ENCODE peak calls at places on chromosome 4, in nine cellular contexts. G is activated naive CD8-positive, alpha-beta T cell treated with anti-CD3 and anti-CD28 coated beads, Interleukin-2, amount 50 U/mL, for 24 hours; K is putamen; L is neuronal stem cell; J is HEK293T; H is neural crest cell; O is transverse colon; U is NCI-H345; B is H9. E is an unnamed sample.

GRCh38 chr4:40481977-40482376 is 146.8 kb downstream of the CHRNA9 start:
- DNase-seq in G (no peak), K (no peak), L (no peak), J (no peak), H (no peak), O (no peak), U (no peak), B (no peak), E (no peak)

GRCh38 chr4:171846232-171846631 is 33.0 kb downstream of the GALNTL6 start:
- DNase-seq in G (peak; percentile 2), K (no peak), L (peak; percentile 55), J (peak; percentile 56), H (peak; percentile 54), O (peak; percentile 50), U (peak; percentile 40), B (peak; percentile 81), E (no peak)

GRCh38 chr4:101556845-101557244 is 209.5 kb upstream of the PPP3CA start:
- DNase-seq in G (peak; percentile 5), K (no peak), L (no peak), J (no peak), H (no peak), O (no peak), U (no peak), B (no peak), E (no peak)

GRCh38 chr4:78372282-78372988 is 179.1 kb upstream of the ANXA3 start:
- DNase-seq in G (no peak), K (no peak), L (no peak), J (no peak), H (no peak), O (no peak), U (no peak), B (no peak), E (no peak)

GRCh38 chr4:86744570-86744969 is 104.6 kb downstream of the SLC10A6 start:
- DNase-seq in G (no peak), K (no peak), L (no peak), J (no peak), H (no peak), O (no peak), U (no peak), B (no peak), E (no peak)

GRCh38 chr4:72432282-72432681 is 136.7 kb downstream of the ADAMTS3 start:
- DNase-seq in G (no peak), K (no peak), L (no peak), J (no peak), H (no peak), O (no peak), U (no peak), B (no peak), E (no peak)

GRCh38 chr4:99504804-99505502 is 5.9 kb upstream of the C4orf17 start:
- DNase-seq in G (no peak), K (no peak), L (no peak), J (no peak), H (no peak), O (no peak), U (peak; percentile 11), B (no peak), E (no peak)

GRCh38 chr4:87949961-87950360 is 25.6 kb upstream of the SPP1 start:
- DNase-seq in G (no peak), K (no peak), L (no peak), J (no peak), H (no peak), O (no peak), U (no peak), B (no peak), E (no peak)

GRCh38 chr4:173218411-173219125 is 50.0 kb downstream of the GALNT7 start:
- DNase-seq in G (no peak), K (no peak), L (no peak), J (peak; percentile 34), H (no peak), O (no peak), U (no peak), B (no peak), E (no peak)

GRCh38 chr4:21469438-21470032 is 479.0 kb downstream of the KCNIP4 start:
- DNase-seq in G (no peak), K (peak; percentile 14), L (no peak), J (peak; percentile 6), H (no peak), O (no peak), U (peak; percentile 22), B (no peak), E (no peak)

GRCh38 chr4:84908876-84909275 is 57.6 kb downstream of the WDFY3 start:
- DNase-seq in G (no peak), K (no peak), L (no peak), J (no peak), H (no peak), O (no peak), U (no peak), B (no peak), E (no peak)

GRCh38 chr4:166042510-166043055 is 169.5 kb downstream of the TLL1 start:
- DNase-seq in G (no peak), K (no peak), L (no peak), J (no peak), H (no peak), O (no peak), U (no peak), B (no peak), E (no peak)

GRCh38 chr4:39820186-39820585 is 122.2 kb downstream of the UBE2K start:
- DNase-seq in G (no peak), K (no peak), L (no peak), J (no peak), H (no peak), O (no peak), U (no peak), B (peak; percentile 41), E (no peak)

GRCh38 chr4:114538012-114538617 is 60.5 kb upstream of the UGT8 start:
- DNase-seq in G (no peak), K (no peak), L (no peak), J (no peak), H (no peak), O (no peak), U (no peak), B (no peak), E (no peak)

GRCh38 chr4:113901994-113902787 is 77.3 kb downstream of the ARSJ start:
- DNase-seq in G (peak; percentile 57), K (no peak), L (no peak), J (no peak), H (no peak), O (peak; percentile 73), U (peak; percentile 15), B (no peak), E (no peak)

GRCh38 chr4:182297659-182298058 is 54.5 kb downstream of the TENM3 start:
- DNase-seq in G (no peak), K (no peak), L (no peak), J (no peak), H (no peak), O (no peak), U (no peak), B (no peak), E (no peak)

GRCh38 chr4:153555730-153556440 is 89.7 kb downstream of the TMEM131L start:
- DNase-seq in G (no peak), K (no peak), L (no peak), J (peak; percentile 59), H (no peak), O (peak; percentile 51), U (no peak), B (no peak), E (peak; percentile 86)

E was measured in sciatic nerve.